ENCODE peak calls at places on chromosome 22, in ten cellular contexts. B is activated gamma-delta T cell treated with Interleukin-2 at 50 U/mL for 16 hours; C is endothelial cell; V is ureter; A is naive thymus-derived CD8-positive, alpha-beta T cell; J is activated CD8-positive, alpha-beta memory T cell treated with anti-CD3 and anti-CD28 coated beads for 24 hours; Z is stimulated activated naive CD4-positive, alpha-beta T cell; S is activated naive CD4-positive, alpha-beta T cell treated with anti-CD3 and anti-CD28 coated beads, Interleukin-2, amount 50 U/mL, for 72 hours; L is activated CD4-positive, alpha-beta T cell treated with anti-CD3 and anti-CD28 coated beads, Interleukin-2, amount 10 ng/mL, durations not matched to agents 7 days and 5 days; P is uterus. F is an unnamed sample.
A peak's percentile ranks its signal among the peaks of the same experiment; 100 is the strongest.

GRCh38 chr22:42947211-42947990 is 67.5 kb downstream of the PACSIN2 start:
- DNase-seq in B (no peak), C (no peak), V (no peak), A (no peak), J (no peak), Z (no peak), S (no peak), L (no peak), P (no peak), F (no peak)

GRCh38 chr22:24370426-24370825 is 57.0 kb upstream of the ADORA2A start:
- DNase-seq in B (no peak), C (no peak), V (no peak), A (no peak), J (no peak), Z (no peak), S (no peak), L (no peak), P (no peak), F (no peak)

GRCh38 chr22:39298194-39298987 is 21.0 kb downstream of the RPL3 start:
- DNase-seq in B (no peak), C (no peak), V (no peak), A (no peak), J (no peak), Z (no peak), S (no peak), L (no peak), P (no peak), F (no peak)

GRCh38 chr22:40479126-40479800 is 108.9 kb downstream of the SGSM3 start:
- DNase-seq in B (no peak), C (no peak), V (no peak), A (no peak), J (no peak), Z (no peak), S (no peak), L (no peak), P (no peak), F (no peak)

GRCh38 chr22:24107668-24108067 is 73.6 kb upstream of the SUSD2 start:
- DNase-seq in B (no peak), C (no peak), V (peak; percentile 87), A (peak; percentile 30), J (no peak), Z (no peak), S (no peak), L (no peak), P (peak; percentile 93), F (peak; percentile 92)

GRCh38 chr22:35783943-35784614 is 66.4 kb downstream of the APOL5 start:
- DNase-seq in B (no peak), C (no peak), V (no peak), A (no peak), J (no peak), Z (no peak), S (no peak), L (no peak), P (no peak), F (no peak)

GRCh38 chr22:43879901-43880742 is 11.7 kb downstream of the PNPLA5 start:
- DNase-seq in B (no peak), C (no peak), V (no peak), A (no peak), J (no peak), Z (no peak), S (peak; percentile 39), L (no peak), P (no peak), F (no peak)

GRCh38 chr22:23281406-23282088 is 101.2 kb downstream of the BCR start:
- DNase-seq in B (peak; percentile 81), C (peak; percentile 90), V (peak; percentile 87), A (peak; percentile 90), J (peak; percentile 94), Z (peak; percentile 69), S (peak; percentile 79), L (peak; percentile 81), P (peak; percentile 85), F (peak; percentile 88)

GRCh38 chr22:41939981-41940852 is 6.7 kb downstream of the CENPM start:
- DNase-seq in B (peak; percentile 87), C (peak; percentile 4), V (peak; percentile 83), A (peak; percentile 96), J (peak; percentile 91), Z (peak; percentile 77), S (peak; percentile 87), L (peak; percentile 97), P (no peak), F (peak; percentile 63)

GRCh38 chr22:37060801-37061610 is 9.5 kb downstream of the KCTD17 start:
- DNase-seq in B (no peak), C (no peak), V (no peak), A (no peak), J (peak; percentile 74), Z (no peak), S (no peak), L (no peak), P (no peak), F (no peak)

GRCh38 chr22:26679003-26679629 is 21.7 kb downstream of the MIAT start:
- DNase-seq in B (peak; percentile 64), C (peak; percentile 89), V (peak; percentile 78), A (peak; percentile 80), J (peak; percentile 87), Z (peak; percentile 57), S (peak; percentile 61), L (peak; percentile 76), P (peak; percentile 79), F (peak; percentile 83)

GRCh38 chr22:30432520-30432919 is 7.0 kb downstream of the MTFP1 start:
- DNase-seq in B (no peak), C (no peak), V (no peak), A (no peak), J (no peak), Z (no peak), S (no peak), L (no peak), P (no peak), F (no peak)

GRCh38 chr22:39254789-39255298 is 10.1 kb upstream of the PDGFB start:
- DNase-seq in B (peak; percentile 54), C (no peak), V (no peak), A (peak; percentile 69), J (no peak), Z (no peak), S (peak; percentile 67), L (peak; percentile 48), P (no peak), F (no peak)

GRCh38 chr22:22770280-22770871 is 117.2 kb upstream of the IGLL5 start:
- DNase-seq in B (peak; percentile 46), C (peak; percentile 76), V (no peak), A (no peak), J (peak; percentile 80), Z (peak; percentile 9), S (no peak), L (peak; percentile 52), P (no peak), F (peak; percentile 58)

GRCh38 chr22:25013634-25014033 is 61.1 kb downstream of the KIAA1671 start:
- DNase-seq in B (no peak), C (no peak), V (no peak), A (no peak), J (no peak), Z (no peak), S (no peak), L (no peak), P (no peak), F (no peak)

GRCh38 chr22:45261407-45262088 is 20.9 kb upstream of the KIAA0930 start:
- DNase-seq in B (no peak), C (no peak), V (no peak), A (no peak), J (no peak), Z (no peak), S (no peak), L (no peak), P (no peak), F (no peak)

GRCh38 chr22:28989035-28989464 is 72.6 kb downstream of the C22orf31 start:
- DNase-seq in B (no peak), C (no peak), V (no peak), A (no peak), J (no peak), Z (no peak), S (no peak), L (no peak), P (peak; percentile 54), F (no peak)

GRCh38 chr22:50730941-50731661 is 6.9 kb upstream of the ACR start:
- DNase-seq in B (no peak), C (no peak), V (peak; percentile 49), A (peak; percentile 55), J (no peak), Z (no peak), S (peak; percentile 40), L (no peak), P (peak; percentile 14), F (no peak)

GRCh38 chr22:37618072-37618656 is 9.5 kb downstream of the GGA1 start:
- DNase-seq in B (no peak), C (no peak), V (no peak), A (no peak), J (no peak), Z (no peak), S (no peak), L (no peak), P (no peak), F (no peak)

GRCh38 chr22:31639640-31640039 is 22.4 kb downstream of the PISD start:
- DNase-seq in B (no peak), C (no peak), V (no peak), A (peak; percentile 13), J (no peak), Z (no peak), S (no peak), L (no peak), P (no peak), F (no peak)

GRCh38 chr22:29308791-29309262 is 2.4 kb downstream of the GAS2L1 start:
- DNase-seq in B (no peak), C (no peak), V (no peak), A (no peak), J (no peak), Z (no peak), S (no peak), L (peak; percentile 53), P (no peak), F (no peak)

GRCh38 chr22:27512283-27512761 is 289.2 kb downstream of the MN1 start:
- DNase-seq in B (no peak), C (no peak), V (peak; percentile 78), A (peak; percentile 50), J (no peak), Z (no peak), S (no peak), L (no peak), P (peak; percentile 80), F (peak; percentile 92)

GRCh38 chr22:19501897-19502447 is 22.2 kb downstream of the CLDN5 start:
- DNase-seq in B (no peak), C (no peak), V (no peak), A (no peak), J (no peak), Z (no peak), S (no peak), L (no peak), P (no peak), F (no peak)

GRCh38 chr22:23219787-23220484 is 39.6 kb downstream of the BCR start:
- DNase-seq in B (peak; percentile 55), C (no peak), V (no peak), A (no peak), J (peak; percentile 78), Z (peak; percentile 16), S (peak; percentile 79), L (peak; percentile 74), P (no peak), F (no peak)

GRCh38 chr22:17742528-17742902 is 31.8 kb downstream of the BID start:
- DNase-seq in B (peak; percentile 62), C (peak; percentile 85), V (no peak), A (peak; percentile 73), J (peak; percentile 89), Z (peak; percentile 50), S (no peak), L (peak; percentile 73), P (peak; percentile 46), F (no peak)

GRCh38 chr22:29259253-29259899 is 8.4 kb downstream of the RHBDD3 start:
- DNase-seq in B (no peak), C (no peak), V (no peak), A (no peak), J (peak; percentile 44), Z (no peak), S (peak; percentile 26), L (no peak), P (no peak), F (peak; percentile 23)

GRCh38 chr22:49077586-49077985 is 750.1 kb downstream of the BRD1 start:
- DNase-seq in B (no peak), C (no peak), V (no peak), A (peak; percentile 52), J (no peak), Z (no peak), S (no peak), L (no peak), P (no peak), F (no peak)